ENCODE peak calls at places on chromosomes 7 and 10, in nine cellular contexts. T is activated effector memory CD4-positive, alpha-beta T cell treated with Interleukin-2 at 50 U/mL for 16 hours; B is HT1080; F is activated T-cell treated with anti-CD3 and anti-CD28 coated beads, Interleukin-2, amount 50 U/mL, for 72 hours; H is skeletal muscle cell; R is AML-193; L is ACHN; N is tibial nerve; P is AG10803. I is an unnamed sample.

GRCh38 chr7:80918406-80918805 is 445 bp downstream of the SEMA3C start:
- DNase-seq in F (peak), B (peak), L (peak), N (no peak), R (no peak), P (no peak), H (no peak), T (no peak), I (no peak)

GRCh38 chr10:23399701-23400144 is 39.2 kb upstream of the OTUD1 start:
- DNase-seq in F (no peak), P (peak), H (peak), T (no peak), R (no peak), L (no peak), N (no peak), B (no peak), I (no peak)

GRCh38 chr7:9127901-9128300 is 694.5 kb downstream of the NXPH1 start:
- DNase-seq in T (no peak), F (no peak), P (no peak), N (no peak), H (no peak), R (no peak), L (no peak), B (no peak), I (no peak)

GRCh38 chr10:88873757-88874156 is 6.3 kb upstream of the STAMBPL1 start:
- DNase-seq in B (no peak), P (no peak), F (no peak), T (no peak), R (no peak), H (no peak), L (no peak), N (no peak), I (no peak)

GRCh38 chr7:38660427-38661099 is 29.4 kb upstream of the AMPH start:
- DNase-seq in H (no peak), L (peak), N (no peak), B (peak), P (peak), R (peak), F (peak), T (no peak), I (no peak)

GRCh38 chr7:108836246-108836645 is 266.6 kb downstream of the DNAJB9 start:
- DNase-seq in P (no peak), L (no peak), R (no peak), H (no peak), N (no peak), T (no peak), B (peak), F (no peak), I (no peak)

GRCh38 chr7:125834421-125834820 is 904.8 kb upstream of the POT1 start:
- DNase-seq in N (no peak), H (no peak), P (no peak), R (no peak), L (no peak), B (no peak), F (no peak), T (no peak), I (no peak)

GRCh38 chr10:53223846-53224245 is 451.3 kb upstream of the MBL2 start:
- DNase-seq in F (no peak), H (no peak), T (no peak), N (no peak), B (no peak), L (no peak), R (no peak), P (no peak), I (no peak)

GRCh38 chr7:46478046-46478445 is 557.0 kb upstream of the IGFBP3 start:
- DNase-seq in R (no peak), P (peak), F (no peak), T (no peak), H (no peak), L (peak), N (no peak), B (peak), I (no peak)

GRCh38 chr10:71816931-71817631 is 34.0 kb downstream of the PSAP start:
- DNase-seq in R (no peak), H (no peak), F (no peak), N (no peak), T (no peak), B (no peak), L (no peak), P (no peak), I (no peak)

GRCh38 chr7:3039787-3040186 is 3.9 kb downstream of the CARD11 start:
- DNase-seq in F (no peak), H (no peak), L (no peak), N (no peak), T (no peak), R (no peak), B (no peak), P (no peak), I (no peak)

GRCh38 chr7:133253522-133253882 is 624 bp downstream of the EXOC4 start:
- DNase-seq in T (peak), H (no peak), B (peak), L (peak), R (no peak), F (no peak), N (peak), P (peak), I (no peak)

GRCh38 chr10:109866168-109866994 is 56.9 kb downstream of the XPNPEP1 start:
- DNase-seq in R (no peak), B (peak), H (no peak), T (no peak), N (no peak), P (no peak), F (no peak), L (peak), I (no peak)

GRCh38 chr10:109259293-109259692 is 664.0 kb downstream of the XPNPEP1 start:
- DNase-seq in T (no peak), L (no peak), R (no peak), H (peak), B (no peak), P (peak), N (no peak), F (no peak), I (no peak)

GRCh38 chr7:47502240-47502877 is 79.6 kb downstream of the TNS3 start:
- DNase-seq in P (no peak), H (no peak), F (no peak), R (no peak), B (no peak), L (peak), N (peak), T (no peak), I (no peak)

GRCh38 chr10:11144626-11145497 is 127.2 kb downstream of the CELF2 start:
- DNase-seq in N (no peak), H (no peak), L (no peak), B (no peak), F (no peak), P (no peak), T (no peak), R (no peak), I (no peak)

GRCh38 chr10:78231930-78232329 is 198.3 kb downstream of the RPS24 start:
- DNase-seq in L (no peak), H (no peak), R (no peak), T (no peak), P (peak), N (peak), B (no peak), F (no peak), I (no peak)

GRCh38 chr10:58023341-58024073 is 244.2 kb downstream of the IPMK start:
- DNase-seq in H (peak), R (no peak), L (peak), P (peak), B (peak), N (no peak), F (no peak), T (no peak), I (no peak)

GRCh38 chr10:93199221-93199681 is 125.6 kb downstream of the CYP26A1 start:
- DNase-seq in P (peak), F (no peak), B (peak), T (no peak), L (peak), N (peak), R (peak), H (no peak), I (no peak)

GRCh38 chr10:93068411-93069244 is 5.1 kb upstream of the CYP26A1 start:
- DNase-seq in T (no peak), R (no peak), F (no peak), P (peak), N (no peak), B (no peak), H (no peak), L (no peak), I (no peak)

GRCh38 chr10:130973127-130973839 is 338.2 kb downstream of the TCERG1L start:
- DNase-seq in L (no peak), P (no peak), N (no peak), R (no peak), H (no peak), T (no peak), F (no peak), B (no peak), I (no peak)

GRCh38 chr10:27451054-27451453 is 53.0 kb upstream of the RAB18 start:
- DNase-seq in F (no peak), T (no peak), R (no peak), H (no peak), L (no peak), P (no peak), B (no peak), N (no peak), I (no peak)

GRCh38 chr10:110495731-110496552 is 1.8 kb upstream of the DUSP5 start:
- DNase-seq in L (no peak), H (peak), F (peak), R (no peak), T (peak), P (peak), B (peak), N (peak), I (peak)

I was measured in effector CD4-positive, alpha-beta T cell.